ENCODE peak calls at places on chromosome 9, in four cellular contexts. G, L, Z and A are unnamed samples.

GRCh38 chr9:86637515-86637914 is 283.3 kb upstream of the TUT7 start:
- DNase-seq in G (peak; percentile 6), L (peak; percentile 17), Z (peak; percentile 89), A (no peak)

GRCh38 chr9:118929317-118929716 is 439.9 kb downstream of the BRINP1 start:
- DNase-seq in G (no peak), L (no peak), Z (no peak), A (no peak)

GRCh38 chr9:138050472-138051330 is 173.1 kb downstream of the CACNA1B start:
- DNase-seq in G (no peak), L (no peak), Z (no peak), A (no peak)

GRCh38 chr9:130955947-130956621 is 17.0 kb upstream of the FIBCD1 start:
- DNase-seq in G (no peak), L (no peak), Z (no peak), A (no peak)

GRCh38 chr9:84343111-84343521 is 2.6 kb upstream of the SLC28A3 start:
- DNase-seq in G (no peak), L (no peak), Z (no peak), A (no peak)

GRCh38 chr9:70553718-70554673 is 139.5 kb upstream of the KLF9 start:
- DNase-seq in G (peak; percentile 69), L (no peak), Z (no peak), A (no peak)

GRCh38 chr9:107737987-107738743 is 248.6 kb upstream of the KLF4 start:
- DNase-seq in G (peak; percentile 44), L (no peak), Z (no peak), A (peak; percentile 22)

GRCh38 chr9:129500166-129500862 is 120.6 kb downstream of the C9orf50 start:
- DNase-seq in G (no peak), L (no peak), Z (peak; percentile 28), A (no peak)

GRCh38 chr9:69323886-69324285 is 1.1 kb upstream of the ENTREP1 start:
- DNase-seq in G (no peak), L (peak; percentile 14), Z (no peak), A (no peak)

GRCh38 chr9:110047955-110048472 is 159.9 kb downstream of the C9orf152 start:
- DNase-seq in G (peak; percentile 51), L (no peak), Z (peak; percentile 34), A (no peak)

GRCh38 chr9:18658764-18659705 is 185.1 kb downstream of the ADAMTSL1 start:
- DNase-seq in G (peak; percentile 71), L (no peak), Z (no peak), A (no peak)

GRCh38 chr9:16825971-16826370 is 44.5 kb downstream of the BNC2 start:
- DNase-seq in G (no peak), L (no peak), Z (no peak), A (no peak)

GRCh38 chr9:20621553-20622329 is 558 bp downstream of the MLLT3 start:
- DNase-seq in G (peak; percentile 70), L (peak; percentile 64), Z (peak; percentile 54), A (peak; percentile 66)

GRCh38 chr9:112839331-112839730 is 51.3 kb downstream of the SLC46A2 start:
- DNase-seq in G (no peak), L (no peak), Z (no peak), A (no peak)

GRCh38 chr9:96186601-96187011 is 115.4 kb downstream of the HSD17B3 start:
- DNase-seq in G (no peak), L (peak; percentile 80), Z (peak; percentile 27), A (peak; percentile 50)

GRCh38 chr9:84839538-84839937 is 170.0 kb downstream of the NTRK2 start:
- DNase-seq in G (no peak), L (no peak), Z (no peak), A (no peak)

GRCh38 chr9:30258079-30258478 is 2126.4 kb upstream of the ACO1 start:
- DNase-seq in G (no peak), L (no peak), Z (no peak), A (no peak)

GRCh38 chr9:89657765-89658164 is 53.0 kb downstream of the GADD45G start:
- DNase-seq in G (no peak), L (no peak), Z (no peak), A (no peak)

GRCh38 chr9:96006961-96007360 is 131.5 kb downstream of the ERCC6L2 start:
- DNase-seq in G (no peak), L (no peak), Z (no peak), A (no peak)

GRCh38 chr9:17750285-17750684 is 171.4 kb downstream of the SH3GL2 start:
- DNase-seq in G (no peak), L (no peak), Z (no peak), A (no peak)

GRCh38 chr9:110954822-110955291 is 83.4 kb downstream of the LPAR1 start:
- DNase-seq in G (no peak), L (no peak), Z (no peak), A (no peak)

GRCh38 chr9:131116281-131117101 is 8.9 kb upstream of the NUP214 start:
- DNase-seq in G (no peak), L (no peak), Z (no peak), A (no peak)

GRCh38 chr9:137757613-137758029 is 120.0 kb upstream of the CACNA1B start:
- DNase-seq in G (no peak), L (no peak), Z (no peak), A (no peak)

GRCh38 chr9:107707915-107708441 is 218.4 kb upstream of the KLF4 start:
- DNase-seq in G (no peak), L (no peak), Z (no peak), A (no peak)

GRCh38 chr9:16033253-16033652 is 480.4 kb downstream of the CCDC171 start:
- DNase-seq in G (no peak), L (no peak), Z (no peak), A (no peak)

GRCh38 chr9:126982215-126983002 is 67.8 kb downstream of the RALGPS1 start:
- DNase-seq in G (no peak), L (no peak), Z (no peak), A (no peak)

GRCh38 chr9:114504341-114505186 is 709 bp downstream of the WHRN start:
- DNase-seq in G (peak; percentile 42), L (peak; percentile 58), Z (peak; percentile 42), A (no peak)

GRCh38 chr9:74277532-74277931 is 219.6 kb upstream of the RORB start:
- DNase-seq in G (no peak), L (peak; percentile 12), Z (no peak), A (no peak)

GRCh38 chr9:122538757-122539156 is 11.7 kb upstream of the OR1N1 start:
- DNase-seq in G (no peak), L (no peak), Z (no peak), A (no peak)

GRCh38 chr9:132439153-132439552 is 29.1 kb downstream of the CFAP77 start:
- DNase-seq in G (no peak), L (no peak), Z (no peak), A (no peak)

GRCh38 chr9:101477736-101478135 is 42.2 kb upstream of the ALDOB start:
- DNase-seq in G (peak; percentile 58), L (no peak), Z (no peak), A (no peak)

GRCh38 chr9:134455951-134456739 is 129.9 kb downstream of the RXRA start:
- DNase-seq in G (peak; percentile 96), L (peak; percentile 49), Z (no peak), A (no peak)

GRCh38 chr9:128552744-128553221 is 396 bp downstream of the SPTAN1 start:
- DNase-seq in G (peak; percentile 43), L (peak; percentile 53), Z (peak; percentile 36), A (no peak)

GRCh38 chr9:95092321-95093072 is 225.0 kb downstream of the FANCC start:
- DNase-seq in G (peak; percentile 20), L (peak; percentile 59), Z (no peak), A (peak; percentile 25)

GRCh38 chr9:123378028-123378427 is 22.0 kb downstream of the CRB2 start:
- DNase-seq in G (no peak), L (no peak), Z (no peak), A (no peak)